ENCODE peak calls at places on chromosome 14, in five cellular contexts. U is HepG2, V is upper lobe of left lung, R is K562, Q is GM12878. S is an unnamed sample.

GRCh38 chr14:34212172-34212571 is 249.9 kb downstream of the SPTSSA start:
- ATAC-seq in R (no peak), Q (peak), V (no peak), U (no peak), S (no peak)

GRCh38 chr14:64566651-64567122 is 16.9 kb downstream of the PPP1R36 start:
- ATAC-seq in R (no peak), Q (no peak), U (no peak), V (peak), S (no peak)

GRCh38 chr14:88590173-88590572 is 27.3 kb downstream of the ZC3H14 start:
- ATAC-seq in R (no peak), U (no peak), V (no peak), Q (no peak), S (no peak)

GRCh38 chr14:54813081-54813480 is 89.5 kb downstream of the GCH1 start:
- ATAC-seq in U (no peak), R (no peak), Q (no peak), V (no peak), S (no peak)

GRCh38 chr14:22646570-22647254 is 2.6 kb upstream of the OR6J1 start:
- ATAC-seq in V (no peak), U (no peak), Q (no peak), R (no peak), S (no peak)

GRCh38 chr14:103109789-103110415 is 13.4 kb upstream of the TNFAIP2 start:
- ATAC-seq in V (no peak), U (no peak), Q (no peak), R (peak), S (peak)

GRCh38 chr14:55126089-55126488 is 3.0 kb upstream of the LGALS3 start:
- ATAC-seq in U (no peak), R (no peak), V (no peak), Q (no peak), S (no peak)

GRCh38 chr14:28635387-28635786 is 131.2 kb upstream of the FOXG1 start:
- ATAC-seq in V (no peak), Q (no peak), R (no peak), U (peak), S (no peak)

GRCh38 chr14:75542585-75543091 is 20.4 kb downstream of the BATF start:
- ATAC-seq in R (peak), V (peak), U (peak), Q (peak), S (peak)

GRCh38 chr14:76201162-76201561 is 49.4 kb downstream of the GPATCH2L start:
- ATAC-seq in R (no peak), U (no peak), Q (peak), V (no peak), S (no peak)

GRCh38 chr14:32940066-32940651 is 1.5 kb downstream of the NPAS3 start:
- ATAC-seq in V (no peak), R (no peak), U (no peak), Q (no peak), S (no peak)

GRCh38 chr14:84708865-84709264 is 821.1 kb upstream of the FLRT2 start:
- ATAC-seq in Q (no peak), U (no peak), R (no peak), V (no peak), S (no peak)

GRCh38 chr14:71591929-71592328 is 340.3 kb upstream of the RGS6 start:
- ATAC-seq in V (no peak), U (no peak), R (no peak), Q (peak), S (no peak)

GRCh38 chr14:21902561-21903199 is 229.1 kb upstream of the OR4E1 start:
- ATAC-seq in Q (peak), R (no peak), U (peak), V (no peak), S (no peak)

GRCh38 chr14:92937229-92937937 is 14.4 kb downstream of the CHGA start:
- ATAC-seq in V (no peak), Q (peak), R (peak), U (no peak), S (no peak)

GRCh38 chr14:29906256-29906885 is 21.3 kb downstream of the PRKD1 start:
- ATAC-seq in R (no peak), U (peak), Q (no peak), V (no peak), S (no peak)

GRCh38 chr14:71267691-71268090 is 360.4 kb downstream of the PCNX1 start:
- ATAC-seq in R (no peak), V (no peak), U (no peak), Q (peak), S (no peak)

GRCh38 chr14:91352101-91352500 is 65.5 kb downstream of the CCDC88C start:
- ATAC-seq in V (peak), R (no peak), Q (no peak), U (no peak), S (peak)

GRCh38 chr14:37263656-37264236 is 66.0 kb downstream of the MIPOL1 start:
- ATAC-seq in R (no peak), Q (no peak), U (no peak), V (no peak), S (no peak)

GRCh38 chr14:25041484-25041883 is 8.5 kb downstream of the STXBP6 start:
- ATAC-seq in U (peak), Q (peak), V (no peak), R (no peak), S (no peak)

GRCh38 chr14:24849471-24849870 is 200.5 kb downstream of the STXBP6 start:
- ATAC-seq in U (no peak), Q (no peak), V (no peak), R (no peak), S (no peak)

GRCh38 chr14:35825968-35826217 is 245 bp upstream of the BRMS1L start:
- ATAC-seq in R (no peak), V (no peak), U (no peak), Q (no peak), S (no peak)

GRCh38 chr14:103729496-103730448 is 14.2 kb downstream of the ZFYVE21 start:
- ATAC-seq in R (no peak), V (no peak), U (no peak), Q (no peak), S (no peak)

GRCh38 chr14:53842938-53843337 is 113.7 kb downstream of the BMP4 start:
- ATAC-seq in U (peak), V (peak), R (no peak), Q (no peak), S (no peak)

GRCh38 chr14:58191763-58192596 is 8.0 kb upstream of the ACTR10 start:
- ATAC-seq in V (no peak), U (peak), Q (no peak), R (peak), S (no peak)

GRCh38 chr14:73283592-73284379 is 46.5 kb downstream of the PAPLN start:
- ATAC-seq in U (no peak), R (no peak), Q (no peak), V (no peak), S (no peak)

GRCh38 chr14:23460960-23461359 is 8.5 kb upstream of the NGDN start:
- ATAC-seq in U (peak), R (peak), V (no peak), Q (no peak), S (no peak)

GRCh38 chr14:95527392-95528002 is 7.4 kb upstream of the GLRX5 start:
- ATAC-seq in U (no peak), Q (peak), V (no peak), R (peak), S (peak)
- TF ChIP-seq EP300 in U (no peak), Q (no peak), V (no peak), R (no peak), S (no peak)

GRCh38 chr14:67674139-67674479 is 323 bp downstream of the VTI1B start:
- ATAC-seq in R (peak), V (peak), Q (peak), U (peak), S (peak)
- TF ChIP-seq CTCF in R (peak), V (peak), Q (no peak), U (peak), S (peak)

DNA sequence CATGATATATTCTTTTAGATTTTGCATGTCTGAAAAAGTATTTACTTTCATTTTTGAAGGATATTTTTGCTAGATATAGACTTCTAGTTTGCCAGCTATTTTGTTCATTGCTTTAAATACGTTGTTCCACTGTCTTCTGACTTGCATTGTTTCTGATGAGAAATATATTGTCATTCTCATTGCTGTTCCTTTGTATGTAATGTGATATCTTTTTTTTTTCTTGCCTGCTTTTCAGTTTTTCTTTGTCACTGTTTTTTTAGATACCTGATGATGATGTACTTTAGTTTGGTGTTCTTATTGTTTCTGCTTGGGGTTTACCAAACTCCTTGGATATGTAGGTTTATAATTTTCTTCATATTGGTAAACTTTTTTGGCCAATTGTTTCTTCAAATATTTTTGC is 107.9 kb downstream of the SNAPC1 start:
- ATAC-seq in U (no peak), V (no peak), R (no peak), Q (no peak), S (no peak)
- TF ChIP-seq POLR2AphosphoS5 in U (no peak), V (no peak), R (no peak), Q (no peak), S (no peak)

DNA sequence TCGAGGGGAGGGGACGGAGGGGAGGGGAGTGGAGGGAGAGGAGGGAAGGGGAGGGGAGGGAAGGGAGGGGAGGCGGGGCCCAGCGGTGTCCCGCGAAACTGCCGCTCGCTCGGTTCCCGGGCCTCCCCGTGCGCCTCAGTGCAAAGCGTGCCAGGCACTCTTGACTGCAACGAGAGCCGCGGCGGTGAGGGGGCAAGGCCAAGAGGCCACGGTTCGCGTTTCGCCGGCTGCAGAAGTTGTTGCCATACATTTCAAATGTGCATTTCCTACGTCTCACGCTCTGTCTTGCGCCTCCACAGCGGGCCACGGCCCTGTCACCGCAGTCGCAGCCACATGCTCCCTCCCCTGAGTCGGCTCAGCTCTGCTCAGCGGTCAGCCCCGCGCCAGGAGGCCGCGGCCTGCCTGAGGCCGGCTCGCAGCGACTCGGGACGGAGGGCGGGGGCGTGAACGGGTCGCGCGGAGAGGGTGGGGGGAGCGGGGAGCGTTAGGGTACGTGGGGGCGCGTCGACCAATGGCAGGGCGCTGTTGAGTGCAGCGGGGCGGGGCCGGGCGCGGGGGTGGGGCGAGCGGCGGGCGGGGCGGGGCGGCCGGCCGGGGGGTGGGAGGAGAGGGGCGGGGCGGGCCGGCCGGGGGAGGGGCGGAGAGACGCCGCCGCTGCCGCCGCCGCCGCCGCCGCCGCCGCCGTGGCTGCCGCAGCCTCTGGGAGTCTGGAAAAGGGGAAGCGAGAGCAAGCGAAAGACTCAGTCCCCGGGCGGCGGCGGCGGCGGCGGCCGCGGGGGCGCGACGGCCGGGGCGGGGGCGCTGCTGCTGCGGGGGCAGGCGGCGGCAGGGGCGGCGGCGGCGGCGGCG is at the start of gene PPP2R5C:
- ATAC-seq in V (peak), U (peak), R (peak), Q (peak), S (peak)
- TF ChIP-seq EP300 in V (no peak), U (no peak), R (no peak), Q (no peak), S (no peak)